ENCODE peak calls at places on chromosomes 4 and X, in nine cellular contexts. T is H1, I is IMR-90, F is upper lobe of left lung, A is MM.1S, Q is left ventricle myocardium inferior, R is pancreas, U is lung, S is GM23338. Y is an unnamed sample.

GRCh38 chr4:155353923-155354540 is 22.7 kb downstream of the MAP9 start:
- DNase-seq in T (peak; percentile 78), I (peak; percentile 46), F (no peak), A (peak; percentile 59), Q (peak; percentile 70), R (peak; percentile 82), U (peak; percentile 57), S (peak; percentile 79), Y (peak; percentile 70)

GRCh38 chr4:79574741-79575451 is 166.9 kb upstream of the GK2 start:
- DNase-seq in T (no peak), I (no peak), F (no peak), A (no peak), Q (no peak), R (no peak), U (no peak), S (no peak), Y (no peak)

GRCh38 chrX:15674514-15674898 is 9.9 kb upstream of the CLTRN start:
- DNase-seq in T (no peak), I (peak; percentile 96), F (no peak), A (peak; percentile 91), Q (peak; percentile 91), R (peak; percentile 97), U (peak; percentile 95), S (peak; percentile 86), Y (peak; percentile 94)

GRCh38 chr4:81807386-81807785 is 335.7 kb upstream of the RASGEF1B start:
- DNase-seq in T (no peak), I (no peak), F (no peak), A (no peak), Q (no peak), R (no peak), U (no peak), S (no peak), Y (no peak)

GRCh38 chr4:155673453-155673979 is 6.9 kb downstream of the GUCY1A1 start:
- DNase-seq in T (no peak), I (no peak), F (no peak), A (no peak), Q (no peak), R (no peak), U (no peak), S (no peak), Y (no peak)

GRCh38 chr4:78720994-78721677 is 55.0 kb upstream of the BMP2K start:
- DNase-seq in T (no peak), I (no peak), F (no peak), A (peak; percentile 81), Q (peak; percentile 22), R (no peak), U (peak; percentile 32), S (no peak), Y (no peak)

GRCh38 chrX:132738951-132739350 is 219.5 kb downstream of the HS6ST2 start:
- DNase-seq in T (no peak), I (no peak), F (no peak), A (no peak), Q (no peak), R (no peak), U (no peak), S (no peak), Y (no peak)

GRCh38 chrX:134369576-134369975 is 90.4 kb upstream of the HPRT1 start:
- DNase-seq in T (no peak), I (no peak), F (no peak), A (peak; percentile 76), Q (no peak), R (no peak), U (no peak), S (no peak), Y (no peak)

GRCh38 chr4:133594246-133595207 is 445.4 kb downstream of the PCDH10 start:
- DNase-seq in T (no peak), I (peak; percentile 27), F (no peak), A (no peak), Q (no peak), R (no peak), U (no peak), S (peak; percentile 20), Y (peak; percentile 5)

GRCh38 chr4:144402999-144403398 is 243.0 kb upstream of the HHIP start:
- DNase-seq in T (no peak), I (no peak), F (no peak), A (no peak), Q (no peak), R (no peak), U (no peak), S (no peak), Y (no peak)

GRCh38 chr4:76989391-76990061 is 40.0 kb downstream of the SEPTIN11 start:
- DNase-seq in T (no peak), I (no peak), F (no peak), A (no peak), Q (no peak), R (no peak), U (no peak), S (no peak), Y (no peak)

GRCh38 chr4:83851261-83852084 is 315.6 kb downstream of the GPAT3 start:
- DNase-seq in T (peak; percentile 50), I (peak; percentile 37), F (no peak), A (no peak), Q (no peak), R (peak; percentile 52), U (no peak), S (peak; percentile 87), Y (peak; percentile 60)

GRCh38 chrX:153411255-153411987 is at the start of gene ZFP92:
- DNase-seq in T (peak; percentile 48), I (no peak), F (peak; percentile 92), A (no peak), Q (peak; percentile 38), R (no peak), U (no peak), S (peak; percentile 19), Y (peak; percentile 5)

GRCh38 chr4:104146048-104146447 is 348.6 kb downstream of the CXXC4 start:
- DNase-seq in T (no peak), I (no peak), F (no peak), A (no peak), Q (no peak), R (no peak), U (no peak), S (no peak), Y (no peak)

GRCh38 chrX:130114141-130114561 is 3.9 kb upstream of the ELF4 start:
- DNase-seq in T (no peak), I (peak; percentile 19), F (no peak), A (no peak), Q (no peak), R (no peak), U (no peak), S (no peak), Y (peak; percentile 35)

DNA sequence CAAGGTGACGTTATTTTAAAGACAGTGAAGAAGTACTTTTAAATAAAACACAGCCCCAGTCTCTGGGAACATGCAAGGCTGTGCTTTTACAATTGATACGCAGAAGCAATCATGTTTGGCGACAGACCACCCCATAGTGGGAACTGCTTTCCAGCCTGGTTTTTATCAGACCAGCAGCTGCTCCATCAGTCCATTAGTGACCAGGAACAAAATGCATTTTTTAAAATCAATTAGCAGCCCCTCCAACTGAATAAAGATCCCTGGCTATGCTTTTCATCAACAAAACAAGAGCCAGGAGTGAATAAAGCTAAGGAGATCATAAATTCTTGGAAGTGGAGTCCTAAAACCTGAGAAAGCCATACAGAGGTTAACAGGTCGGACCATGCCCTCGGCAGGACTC is 153.0 kb upstream of the TENM3 start:
- DNase-seq in T (no peak), I (no peak), F (no peak), A (no peak), Q (no peak), R (no peak), U (no peak), S (no peak), Y (no peak)
- H3K27ac ChIP-seq in T (no peak overlapping the region), I (no peak overlapping the region), F (no peak overlapping the region), A (no peak overlapping the region), Q (no peak overlapping the region), R (no peak overlapping the region), U (no peak overlapping the region), S (no peak overlapping the region), Y (no peak overlapping the region)

GRCh38 chrX:149713279-149714050 is 1.6 kb downstream of the MAGEA11 start:
- DNase-seq in T (no peak), I (no peak), F (no peak), A (no peak), Q (no peak), R (no peak), U (no peak), S (no peak), Y (no peak)
- H3K36me3 ChIP-seq in T (no peaks in the 10 kb centered on the region), I (no peaks in the 10 kb centered on the region), F (no peaks in the 10 kb centered on the region), A (no peaks in the 10 kb centered on the region), Q (no peaks in the 10 kb centered on the region), R (no peaks in the 10 kb centered on the region), U (no peaks in the 10 kb centered on the region), S (no peaks in the 10 kb centered on the region), Y (no peaks in the 10 kb centered on the region)

GRCh38 chr4:8886625-8887406 is 15.2 kb upstream of the HMX1 start:
- DNase-seq in T (no peak), I (no peak), F (no peak), A (no peak), Q (no peak), R (no peak), U (no peak), S (no peak), Y (peak; percentile 40)

GRCh38 chr4:8892556-8893226 is 21.1 kb upstream of the HMX1 start:
- DNase-seq in T (peak; percentile 52), I (no peak), F (no peak), A (no peak), Q (no peak), R (no peak), U (no peak), S (no peak), Y (no peak)

GRCh38 chr4:8891255-8891645 is 19.6 kb upstream of the HMX1 start:
- DNase-seq in T (peak; percentile 60), I (peak; percentile 1), F (no peak), A (no peak), Q (no peak), R (no peak), U (no peak), S (no peak), Y (no peak)

GRCh38 chr4:8891646-8892555 is 20.3 kb upstream of the HMX1 start:
- DNase-seq in T (peak; percentile 70), I (no peak), F (no peak), A (no peak), Q (no peak), R (no peak), U (no peak), S (peak; percentile 77), Y (no peak)

GRCh38 chr4:8888856-8889255 is 17.2 kb upstream of the HMX1 start:
- DNase-seq in T (no peak), I (no peak), F (no peak), A (no peak), Q (no peak), R (no peak), U (no peak), S (no peak), Y (no peak)
- H3K27me3 ChIP-seq in T (peaks cover 93% of the 10 kb centered on the region), I (peaks cover 38% of the 10 kb centered on the region), F (no peaks in the 10 kb centered on the region), A (peaks cover 90% of the 10 kb centered on the region), Q (peaks cover 100% of the 10 kb centered on the region), R (no peaks in the 10 kb centered on the region), U (peaks cover 43% of the 10 kb centered on the region), S (peaks cover 99% of the 10 kb centered on the region), Y (peaks cover 21% of the 10 kb centered on the region)

GRCh38 chr4:188986271-188986689 is 847.0 kb downstream of the TRIML1 start:
- DNase-seq in T (no peak), I (peak; percentile 96), F (no peak), A (peak; percentile 62), Q (no peak), R (no peak), U (no peak), S (no peak), Y (peak; percentile 14)
- H3K27ac ChIP-seq in T (no peak overlapping the region), I (no peak overlapping the region), F (no peak overlapping the region), A (peak overlapping the region; percentile 46), Q (no peak overlapping the region), R (no peak overlapping the region), U (no peak overlapping the region), S (no peak overlapping the region), Y (no peak overlapping the region)